ENCODE peak calls at places on chromosomes 16 and 17, in four cellular contexts. G is brain pericyte, K is cardiac fibroblast, U is caudate nucleus. C is an unnamed sample.

GRCh38 chr17:41013606-41014005 is 4.7 kb upstream of the KRTAP3-1 start:
- DNase-seq in G (no peak), K (peak; percentile 8), U (no peak), C (no peak)

GRCh38 chr17:45794840-45795239 is 10.7 kb downstream of the CRHR1 start:
- DNase-seq in G (no peak), K (peak; percentile 12), U (no peak), C (no peak)

GRCh38 chr16:12565423-12565822 is 238.3 kb downstream of the CPPED1 start:
- DNase-seq in G (no peak), K (no peak), U (no peak), C (no peak)

GRCh38 chr16:83110221-83110768 is 483.5 kb downstream of the CDH13 start:
- DNase-seq in G (no peak), K (no peak), U (no peak), C (no peak)

GRCh38 chr16:19463468-19464315 is 46.0 kb downstream of the TMC5 start:
- DNase-seq in G (no peak), K (no peak), U (no peak), C (no peak)

GRCh38 chr17:69179227-69179952 is 37.7 kb upstream of the ABCA6 start:
- DNase-seq in G (no peak), K (peak; percentile 82), U (no peak), C (no peak)

GRCh38 chr16:3938843-3939624 is 58.5 kb upstream of the CREBBP start:
- DNase-seq in G (no peak), K (peak; percentile 79), U (no peak), C (peak; percentile 64)

GRCh38 chr16:55571191-55571897 is 4.9 kb downstream of the CAPNS2 start:
- DNase-seq in G (no peak), K (no peak), U (no peak), C (no peak)

GRCh38 chr17:61565213-61565612 is 25.8 kb downstream of the NACA2 start:
- DNase-seq in G (no peak), K (no peak), U (no peak), C (no peak)

GRCh38 chr16:21265104-21265825 is 12.8 kb downstream of the CRYM start:
- DNase-seq in G (no peak), K (no peak), U (no peak), C (no peak)

C was measured in CD4-positive, alpha-beta memory T cell.